ENCODE peak calls at places on chromosomes 2 and 18, in five cellular contexts. W is K562, G is HepG2, Q is HCT116, F is SK-N-SH. O is an unnamed sample.

GRCh38 chr2:168793596-168793995 is 8.8 kb upstream of the NOSTRIN start:
- DNase-seq in G (no peak), Q (no peak), F (no peak), W (no peak), O (no peak)

GRCh38 chr2:70094978-70095832 is 7.9 kb downstream of the PCBP1 start:
- DNase-seq in Q (no peak), W (no peak), G (peak), F (no peak), O (peak)

GRCh38 chr18:12657849-12658829 is at the start of gene SPIRE1:
- DNase-seq in F (peak), G (peak), W (peak), Q (no peak), O (peak)

GRCh38 chr18:64983497-64984238 is 767.1 kb upstream of the CDH7 start:
- DNase-seq in Q (no peak), F (no peak), G (no peak), W (no peak), O (no peak)

GRCh38 chr18:74482697-74483096 is 13.5 kb upstream of the CNDP2 start:
- DNase-seq in W (no peak), F (no peak), Q (no peak), G (no peak), O (no peak)

GRCh38 chr2:28168376-28168775 is 224.3 kb upstream of the FOSL2 start:
- DNase-seq in Q (no peak), G (no peak), W (no peak), F (no peak), O (no peak)

GRCh38 chr2:165055081-165055879 is 100.0 kb upstream of the SLC38A11 start:
- DNase-seq in F (peak), W (no peak), G (no peak), Q (no peak), O (no peak)

GRCh38 chr2:48600917-48601316 is 16.7 kb upstream of the GTF2A1L start:
- DNase-seq in F (no peak), W (no peak), Q (no peak), G (no peak), O (no peak)

GRCh38 chr2:175601969-175602368 is 400.1 kb downstream of the LNPK start:
- DNase-seq in Q (no peak), W (no peak), G (no peak), F (no peak), O (no peak)

GRCh38 chr2:104685591-104685990 is 168.3 kb upstream of the POU3F3 start:
- DNase-seq in W (no peak), Q (no peak), F (no peak), G (no peak), O (no peak)

GRCh38 chr18:13233746-13234527 is 15.4 kb downstream of the LDLRAD4 start:
- DNase-seq in F (no peak), Q (no peak), W (no peak), G (no peak), O (no peak)

GRCh38 chr2:18299423-18300212 is 260.8 kb downstream of the RDH14 start:
- DNase-seq in F (no peak), W (no peak), Q (no peak), G (peak), O (no peak)

GRCh38 chr18:54284967-54285785 is 15.9 kb downstream of the POLI start:
- DNase-seq in W (no peak), F (no peak), G (no peak), Q (no peak), O (no peak)

GRCh38 chr18:74861154-74861553 is 263.5 kb downstream of the ZNF407 start:
- DNase-seq in G (peak), F (no peak), Q (no peak), W (no peak), O (no peak)

GRCh38 chr2:156065912-156066311 is 266.6 kb downstream of the NR4A2 start:
- DNase-seq in G (peak), W (no peak), F (no peak), Q (no peak), O (no peak)

GRCh38 chr2:109612991-109613921 is 510 bp downstream of the SEPTIN10 start:
- DNase-seq in F (peak), W (no peak), Q (no peak), G (peak), O (peak)

GRCh38 chr2:241035818-241036396 is 37.5 kb downstream of the SNED1 start:
- DNase-seq in G (no peak), W (peak), F (peak), Q (no peak), O (no peak)

GRCh38 chr2:57890462-57890861 is 156.1 kb upstream of the VRK2 start:
- DNase-seq in F (no peak), W (no peak), Q (no peak), G (no peak), O (no peak)

GRCh38 chr2:109285244-109285651 is 156.2 kb downstream of the SH3RF3 start:
- DNase-seq in W (no peak), F (no peak), Q (no peak), G (no peak), O (no peak)

GRCh38 chr2:44578401-44579135 is 216.8 kb downstream of the CAMKMT start:
- DNase-seq in G (no peak), F (no peak), W (no peak), Q (no peak), O (no peak)

GRCh38 chr2:117775820-117776219 is 38.7 kb upstream of the DDX18 start:
- DNase-seq in F (no peak), Q (no peak), W (no peak), G (no peak), O (no peak)

GRCh38 chr2:190119948-190120347 is 57.4 kb upstream of the MSTN start:
- DNase-seq in W (no peak), Q (no peak), F (no peak), G (no peak), O (no peak)

GRCh38 chr2:229408356-229408755 is 137.3 kb upstream of the PID1 start:
- DNase-seq in W (no peak), Q (peak), G (peak), F (no peak), O (no peak)
- TF ChIP-seq JUND in W (peak), Q (peak), G (no peak), F (no peak), O (peak)

GRCh38 chr2:99662761-99663341 is 173.0 kb upstream of the REV1 start:
- DNase-seq in F (no peak), W (no peak), Q (no peak), G (no peak), O (no peak)
- TF ChIP-seq JUND in F (no peak), W (no peak), Q (no peak), G (no peak), O (peak)

GRCh38 chr2:119440501-119440870 is 8.8 kb downstream of the TMEM37 start:
- DNase-seq in F (no peak), G (no peak), W (no peak), Q (no peak), O (no peak)
- TF ChIP-seq JUND in F (no peak), G (no peak), W (no peak), Q (no peak), O (no peak)

GRCh38 chr2:173854840-173855239 is 110.3 kb downstream of the SP3 start:
- DNase-seq in W (no peak), Q (no peak), G (no peak), F (no peak), O (no peak)
- TF ChIP-seq JUND in W (no peak), Q (no peak), G (no peak), F (no peak), O (no peak)

DNA sequence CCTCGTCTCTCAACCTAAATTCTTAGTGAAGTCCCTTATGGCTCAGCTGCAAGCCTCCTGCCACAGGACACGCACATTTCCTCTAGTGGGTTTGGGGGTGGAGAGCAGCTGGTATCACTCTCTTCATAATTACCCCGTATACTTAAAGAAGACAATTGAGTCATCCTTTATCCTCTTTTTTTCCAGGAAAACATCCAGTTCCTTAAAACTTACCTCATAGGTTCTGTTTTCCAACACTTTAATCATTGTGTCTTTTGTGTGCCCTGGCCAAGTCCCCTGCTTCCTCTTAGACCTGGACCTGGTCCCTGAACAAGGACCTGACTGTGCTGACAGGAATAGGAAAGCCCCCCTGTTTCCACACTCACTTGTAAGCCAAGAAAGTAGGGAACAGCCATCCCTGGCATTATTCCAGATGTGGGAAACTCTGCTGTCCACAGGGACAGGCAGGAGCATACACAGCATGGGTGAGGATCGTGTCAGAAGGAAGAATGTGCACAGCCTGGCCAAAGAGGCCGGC is 42.3 kb upstream of the MYO1B start:
- DNase-seq in F (no peak), W (no peak), G (no peak), Q (no peak), O (no peak)
- TF ChIP-seq JUND in F (no peak), W (no peak), G (no peak), Q (no peak), O (no peak)

DNA sequence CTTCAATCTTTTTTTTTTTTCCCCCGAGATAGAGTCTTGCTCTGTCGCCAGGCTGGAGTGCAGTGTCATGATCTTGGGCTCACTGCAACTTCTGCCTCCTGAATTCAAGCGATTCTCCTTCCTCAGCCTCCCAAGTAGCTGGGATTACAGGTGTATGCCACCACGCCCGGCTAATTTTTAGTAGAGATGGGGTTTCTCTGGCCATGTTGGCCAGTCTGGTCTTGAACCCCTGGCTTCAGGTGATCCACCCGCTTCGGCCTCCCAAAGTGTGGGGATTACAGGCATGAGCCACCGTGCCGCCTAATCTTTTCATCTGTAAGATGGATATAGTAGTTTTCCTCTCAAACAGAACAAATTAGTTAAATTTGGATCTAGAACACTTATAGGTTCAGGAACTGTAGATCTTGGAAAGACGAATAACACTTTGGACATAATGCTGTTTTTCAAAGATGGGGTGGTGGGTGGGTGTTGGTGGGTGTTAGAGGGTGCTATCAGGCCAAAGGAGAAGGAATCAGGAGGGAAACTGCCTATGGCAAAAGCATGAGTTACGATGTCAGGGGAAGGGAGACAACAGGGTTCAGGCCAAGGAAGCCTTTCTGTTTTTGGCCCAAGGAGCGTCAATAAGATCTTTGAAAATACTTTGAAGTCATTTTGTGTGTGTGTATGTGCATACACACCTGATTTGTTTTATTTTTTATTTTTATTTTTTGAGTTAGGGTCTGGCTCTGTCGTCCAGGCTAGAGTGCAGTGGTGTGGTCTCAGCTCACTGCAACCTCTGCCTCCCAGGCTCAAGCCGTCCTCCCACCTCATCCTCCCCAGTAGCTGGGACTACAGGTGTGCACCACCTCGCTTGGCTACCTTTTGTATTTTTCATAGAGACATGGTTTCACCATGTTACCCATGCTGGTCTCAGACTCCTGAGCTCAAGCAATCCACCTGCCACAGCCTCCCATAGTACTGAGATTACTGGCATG is 6.8 kb downstream of the RPL37A start:
- DNase-seq in W (no peak), F (no peak), Q (no peak), G (no peak), O (no peak)
- TF ChIP-seq JUND in W (no peak), F (no peak), Q (no peak), G (no peak), O (no peak)

GRCh38 chr2:15941483-15941853 is 1.1 kb downstream of the MYCN start:
- DNase-seq in F (peak), W (no peak), Q (no peak), G (no peak), O (no peak)
- TF ChIP-seq JUND in F (no peak), W (no peak), Q (no peak), G (no peak), O (no peak)

DNA sequence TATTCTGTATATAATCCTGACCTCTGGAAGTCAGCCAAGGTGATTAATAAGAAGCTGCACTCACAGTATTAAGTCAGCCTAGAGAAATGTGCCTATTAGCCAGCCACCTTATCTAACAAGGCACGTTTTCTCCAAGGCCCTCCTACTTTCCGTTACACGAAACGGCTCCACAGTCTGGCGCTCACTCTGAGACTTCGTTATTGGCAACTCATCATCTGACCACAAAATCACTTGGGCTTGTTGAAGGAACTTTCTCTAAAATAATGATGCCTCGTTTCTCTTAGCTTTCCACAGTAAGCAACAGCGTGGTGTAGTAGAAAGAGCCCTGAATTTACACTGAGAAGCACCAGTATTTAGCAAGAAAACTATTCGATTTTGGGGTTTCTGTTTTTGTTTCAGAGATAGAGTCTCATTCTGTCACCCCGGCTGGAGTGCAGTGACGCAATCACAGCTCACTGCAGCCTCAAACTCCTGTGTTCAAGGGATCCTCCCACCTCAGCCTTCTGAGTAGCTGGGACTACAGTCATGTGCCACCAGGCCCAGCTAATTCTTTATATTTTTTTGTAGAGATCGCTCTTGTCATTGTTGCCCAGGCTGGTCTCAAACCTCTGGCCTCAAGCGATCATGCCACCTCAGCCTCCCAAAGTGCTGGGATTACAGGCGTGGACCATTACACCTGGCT is 53.6 kb upstream of the SLC14A1 start:
- DNase-seq in G (no peak), W (peak), Q (no peak), F (no peak), O (no peak)
- TF ChIP-seq JUND in G (no peak), W (no peak), Q (no peak), F (no peak), O (no peak)

DNA sequence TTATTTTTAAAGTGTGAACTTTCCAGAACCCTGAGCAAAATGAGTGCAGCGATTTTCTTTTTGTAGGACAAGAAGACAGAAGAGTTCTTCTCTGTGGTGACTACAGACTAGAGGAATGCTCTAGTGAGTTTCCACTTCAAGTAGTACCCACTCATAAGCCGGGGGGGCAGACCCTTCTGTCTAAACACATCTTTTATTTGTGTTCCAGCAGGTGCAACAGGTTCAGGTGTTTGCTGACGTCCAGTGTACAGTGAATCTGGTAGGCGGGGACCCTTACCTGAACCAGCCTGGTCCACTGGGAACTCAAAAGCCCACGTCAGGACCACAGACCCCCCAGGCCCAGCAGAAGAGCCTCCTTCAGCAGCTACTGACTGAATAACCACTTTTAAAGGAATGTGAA is 25.2 kb downstream of the PTRHD1 start:
- DNase-seq in W (no peak), G (no peak), F (no peak), Q (no peak), O (no peak)
- TF ChIP-seq JUND in W (no peak), G (no peak), F (no peak), Q (no peak), O (no peak)

GRCh38 chr2:11652555-11652954 is 17.4 kb downstream of the NTSR2 start:
- DNase-seq in Q (no peak), W (no peak), F (no peak), G (no peak), O (no peak)
- TF ChIP-seq JUND in Q (no peak), W (no peak), F (no peak), G (no peak), O (no peak)

O was measured in T47D.